ENCODE peak calls at places on chromosomes 16 and 17, in seven cellular contexts. W is fibroblast of the aortic adventitia; H is AG04450; O is pancreas; Z is NB4; S is CD4-positive, alpha-beta T cell; Y is HFFc6. Q is an unnamed sample.
A peak's percentile ranks its signal among the peaks of the same experiment; 100 is the strongest.

GRCh38 chr16:77599793-77600415 is 122.4 kb upstream of the NUDT7 start:
- DNase-seq in W (peak; percentile 63), H (no peak), O (no peak), Z (peak; percentile 56), S (no peak), Y (peak; percentile 9), Q (peak; percentile 61)

GRCh38 chr17:66474810-66475497 is 172.5 kb downstream of the PRKCA start:
- DNase-seq in W (no peak), H (no peak), O (no peak), Z (no peak), S (no peak), Y (no peak), Q (no peak)

GRCh38 chr16:51621610-51622009 is 470.5 kb upstream of the SALL1 start:
- DNase-seq in W (no peak), H (no peak), O (no peak), Z (no peak), S (no peak), Y (peak; percentile 2), Q (no peak)

GRCh38 chr16:30728904-30729672 is 19.1 kb upstream of the PHKG2 start:
- DNase-seq in W (no peak), H (no peak), O (no peak), Z (peak; percentile 25), S (no peak), Y (no peak), Q (no peak)

GRCh38 chr17:34647511-34647910 is 68.1 kb downstream of the TMEM132E start:
- DNase-seq in W (no peak), H (no peak), O (no peak), Z (no peak), S (no peak), Y (no peak), Q (no peak)

GRCh38 chr16:81143921-81144471 is 47.8 kb upstream of the GCSH start:
- DNase-seq in W (no peak), H (no peak), O (no peak), Z (no peak), S (no peak), Y (no peak), Q (peak; percentile 93)

GRCh38 chr16:57711-58110 is 4.1 kb downstream of the SNRNP25 start:
- DNase-seq in W (peak; percentile 54), H (no peak), O (no peak), Z (no peak), S (no peak), Y (no peak), Q (no peak)

GRCh38 chr16:8380311-8380710 is 210.0 kb downstream of the TMEM114 start:
- DNase-seq in W (no peak), H (no peak), O (no peak), Z (no peak), S (no peak), Y (no peak), Q (no peak)

GRCh38 chr16:2234813-2235170 is 1.5 kb upstream of the DNASE1L2 start:
- DNase-seq in W (no peak), H (no peak), O (no peak), Z (no peak), S (no peak), Y (no peak), Q (no peak)

GRCh38 chr17:65398036-65398787 is 163.2 kb downstream of the AXIN2 start:
- DNase-seq in W (peak; percentile 35), H (no peak), O (no peak), Z (no peak), S (no peak), Y (no peak), Q (no peak)

GRCh38 chr16:11396241-11397048 is 51.2 kb downstream of the RMI2 start:
- DNase-seq in W (peak; percentile 66), H (peak; percentile 27), O (peak; percentile 78), Z (peak; percentile 58), S (peak; percentile 59), Y (peak; percentile 59), Q (peak; percentile 88)

GRCh38 chr16:69443809-69444611 is 19.6 kb downstream of the CYB5B start:
- DNase-seq in W (peak; percentile 61), H (no peak), O (no peak), Z (no peak), S (no peak), Y (peak; percentile 39), Q (no peak)

GRCh38 chr17:33935822-33936221 is 319.3 kb upstream of the CCL2 start:
- DNase-seq in W (no peak), H (no peak), O (no peak), Z (no peak), S (no peak), Y (no peak), Q (no peak)

DNA sequence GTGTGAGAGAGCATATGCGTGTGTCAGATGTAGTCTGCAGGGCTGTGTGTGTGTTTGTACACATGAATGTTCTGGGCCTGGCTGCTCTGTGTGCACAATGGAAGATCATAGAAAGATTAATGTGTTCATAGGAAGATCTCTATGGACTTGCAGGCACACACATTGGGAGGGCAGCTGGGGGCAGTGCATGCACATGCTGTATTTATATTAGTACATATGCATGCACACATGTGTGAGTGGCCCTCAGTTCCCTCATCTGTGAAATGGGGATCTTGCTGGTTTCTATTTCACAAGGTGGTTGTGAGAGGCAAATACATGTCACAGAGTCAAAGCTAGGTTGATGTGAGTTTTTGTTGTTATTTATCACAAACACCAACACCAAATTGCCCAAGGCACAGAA is 2.1 kb downstream of the CA7 start:
- DNase-seq in W (no peak), H (no peak), O (no peak), Z (no peak), S (no peak), Y (no peak), Q (no peak)
- TF ChIP-seq CTCF in W (no peak), H (no peak), O (no peak), Z (no peak), S (no peak), Y (no peak), Q (no peak)

GRCh38 chr16:82891918-82892317 is 265.1 kb downstream of the CDH13 start:
- DNase-seq in W (no peak), H (no peak), O (no peak), Z (no peak), S (no peak), Y (no peak), Q (no peak)
- TF ChIP-seq CTCF in W (no peak), H (no peak), O (no peak), Z (no peak), S (no peak), Y (no peak), Q (no peak)

GRCh38 chr17:39973496-39973895 is 7.1 kb upstream of the PSMD3 start:
- DNase-seq in W (no peak), H (no peak), O (no peak), Z (no peak), S (no peak), Y (peak; percentile 56), Q (no peak)
- TF ChIP-seq CTCF in W (no peak), H (no peak), O (no peak), Z (no peak), S (no peak), Y (no peak), Q (no peak)

GRCh38 chr17:50866261-50866949 is at the start of gene TOB1:
- DNase-seq in W (peak; percentile 95), H (peak; percentile 83), O (peak; percentile 98), Z (peak; percentile 98), S (peak; percentile 97), Y (peak; percentile 95), Q (peak; percentile 100)
- TF ChIP-seq CTCF in W (no peak), H (no peak), O (no peak), Z (no peak), S (no peak), Y (no peak), Q (no peak)

GRCh38 chr17:74850310-74850709 is 9.4 kb downstream of the GRIN2C start:
- DNase-seq in W (no peak), H (no peak), O (no peak), Z (no peak), S (no peak), Y (no peak), Q (no peak)
- TF ChIP-seq CTCF in W (no peak), H (no peak), O (no peak), Z (no peak), S (no peak), Y (no peak), Q (no peak)

DNA sequence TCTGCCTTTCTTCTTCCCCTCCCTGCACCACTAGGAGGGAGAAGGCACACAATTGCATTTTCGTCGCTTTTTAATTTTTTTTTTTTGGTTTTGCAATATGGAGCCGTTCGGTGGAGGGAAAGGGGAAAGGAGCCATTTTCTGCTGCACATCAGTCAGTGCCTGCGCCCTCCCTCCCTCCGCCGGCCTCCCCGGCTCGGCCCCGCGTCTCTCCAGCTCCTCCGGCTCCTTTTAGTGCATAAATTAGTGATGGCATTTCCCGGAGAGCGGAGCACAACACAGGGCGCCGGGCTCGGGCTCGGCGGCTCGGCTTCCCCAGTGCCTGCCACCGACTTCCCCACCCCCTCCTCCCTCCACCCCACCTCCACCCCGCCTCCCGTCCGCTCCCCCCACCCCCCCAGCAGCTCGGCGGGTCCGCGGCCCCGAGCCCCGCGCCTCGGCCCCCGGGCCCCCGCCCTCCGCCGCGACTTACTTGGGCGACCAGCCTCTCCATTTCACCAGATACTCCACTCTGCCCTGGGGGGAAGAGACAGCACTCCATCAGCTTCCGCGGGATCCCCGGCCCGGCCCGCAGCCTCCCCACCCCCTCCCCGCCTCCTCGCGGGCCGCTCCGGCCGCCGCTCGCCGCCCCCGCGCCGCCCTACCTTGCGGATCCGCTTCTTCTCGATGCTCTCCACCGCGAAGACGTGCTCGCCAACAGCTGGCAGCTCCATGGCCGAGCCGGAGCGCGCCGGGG is 532 bp downstream of the CBX4 start:
- DNase-seq in W (peak; percentile 70), H (no peak), O (peak; percentile 66), Z (peak; percentile 67), S (peak; percentile 42), Y (peak; percentile 52), Q (no peak)
- TF ChIP-seq CTCF in W (peak; percentile 29), H (no peak), O (no peak), Z (no peak), S (no peak), Y (peak; percentile 36), Q (no peak)

GRCh38 chr16:4354512-4355409 is 3.6 kb upstream of the PAM16 start:
- DNase-seq in W (no peak), H (no peak), O (no peak), Z (no peak), S (no peak), Y (no peak), Q (no peak)

GRCh38 chr16:4359914-4360313 is 8.8 kb upstream of the PAM16 start:
- DNase-seq in W (no peak), H (no peak), O (no peak), Z (no peak), S (no peak), Y (no peak), Q (no peak)

GRCh38 chr16:4358236-4358635 is 7.1 kb upstream of the PAM16 start:
- DNase-seq in W (no peak), H (no peak), O (no peak), Z (no peak), S (no peak), Y (no peak), Q (no peak)

GRCh38 chr16:4358831-4359561 is 7.9 kb upstream of the PAM16 start:
- DNase-seq in W (peak; percentile 41), H (no peak), O (peak; percentile 69), Z (peak; percentile 64), S (peak; percentile 58), Y (no peak), Q (peak; percentile 87)

DNA sequence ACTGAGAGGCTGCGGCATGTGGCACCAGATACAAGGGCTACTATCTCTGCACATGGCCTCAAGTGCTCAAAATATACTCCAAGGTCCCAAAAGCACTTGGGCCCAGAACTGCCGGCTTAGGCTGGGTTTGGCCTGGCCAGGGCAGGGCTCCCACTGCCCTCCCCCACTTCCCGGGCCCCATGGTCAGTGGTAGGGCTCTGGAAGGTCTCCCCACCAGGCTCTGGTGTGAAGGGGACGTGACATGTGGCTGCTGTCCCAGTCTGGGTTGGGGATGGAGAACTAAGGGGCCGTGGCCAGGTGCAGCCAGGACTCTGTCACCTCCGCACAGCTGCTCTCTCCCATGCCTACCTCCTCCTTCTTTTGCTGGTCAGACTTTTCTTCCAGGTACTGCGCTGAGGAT is 5.7 kb upstream of the PAM16 start:
- DNase-seq in W (no peak), H (no peak), O (no peak), Z (no peak), S (no peak), Y (no peak), Q (no peak)
- TF ChIP-seq CTCF in W (no peak), H (no peak), O (no peak), Z (no peak), S (no peak), Y (no peak), Q (no peak)